ENCODE peak calls at places on chromosome 3, in nine cellular contexts. One of them, this sample, is unnamed.

GRCh38 chr3:14657579-14657978 is 6.0 kb downstream of the CCDC174 start:
- DNase-seq in NCI-H524: no peak
- DNase-seq in astrocyte of the spinal cord: no peak
- DNase-seq in activated effector memory CD4-positive, alpha-beta T cell treated with anti-CD3 and anti-CD28 coated beads, Interleukin-2, amount 50 U/mL, for 16 hours: no peak
- DNase-seq in CD4-positive, alpha-beta T cell: no peak
- DNase-seq in retina: no peak
- DNase-seq in occipital lobe: no peak
- DNase-seq in C1 segment of cervical spinal cord: no peak
- DNase-seq in germinal center: no peak
- DNase-seq in this sample: no peak

GRCh38 chr3:16101295-16102186 is 72.9 kb upstream of the GALNT15 start:
- DNase-seq in NCI-H524: no peak
- DNase-seq in astrocyte of the spinal cord: no peak
- DNase-seq in activated effector memory CD4-positive, alpha-beta T cell treated with anti-CD3 and anti-CD28 coated beads, Interleukin-2, amount 50 U/mL, for 16 hours: no peak
- DNase-seq in CD4-positive, alpha-beta T cell: no peak
- DNase-seq in retina: no peak
- DNase-seq in occipital lobe: no peak
- DNase-seq in C1 segment of cervical spinal cord: no peak
- DNase-seq in germinal center: no peak
- DNase-seq in this sample: no peak

GRCh38 chr3:31813197-31813596 is 167.9 kb downstream of the OSBPL10 start:
- DNase-seq in NCI-H524: no peak
- DNase-seq in astrocyte of the spinal cord: no peak
- DNase-seq in activated effector memory CD4-positive, alpha-beta T cell treated with anti-CD3 and anti-CD28 coated beads, Interleukin-2, amount 50 U/mL, for 16 hours: no peak
- DNase-seq in CD4-positive, alpha-beta T cell: no peak
- DNase-seq in retina: no peak
- DNase-seq in occipital lobe: no peak
- DNase-seq in C1 segment of cervical spinal cord: no peak
- DNase-seq in germinal center: no peak
- DNase-seq in this sample: no peak

GRCh38 chr3:138256022-138256421 is 68.9 kb downstream of the ARMC8 start:
- DNase-seq in NCI-H524: no peak
- DNase-seq in astrocyte of the spinal cord: no peak
- DNase-seq in activated effector memory CD4-positive, alpha-beta T cell treated with anti-CD3 and anti-CD28 coated beads, Interleukin-2, amount 50 U/mL, for 16 hours: no peak
- DNase-seq in CD4-positive, alpha-beta T cell: no peak
- DNase-seq in retina: no peak
- DNase-seq in occipital lobe: no peak
- DNase-seq in C1 segment of cervical spinal cord: no peak
- DNase-seq in germinal center: no peak
- DNase-seq in this sample: no peak

GRCh38 chr3:170425491-170426239 is 7.0 kb downstream of the CLDN11 start:
- DNase-seq in NCI-H524: no peak
- DNase-seq in astrocyte of the spinal cord: no peak
- DNase-seq in activated effector memory CD4-positive, alpha-beta T cell treated with anti-CD3 and anti-CD28 coated beads, Interleukin-2, amount 50 U/mL, for 16 hours: no peak
- DNase-seq in CD4-positive, alpha-beta T cell: no peak
- DNase-seq in retina: peak; percentile 54
- DNase-seq in occipital lobe: peak; percentile 64
- DNase-seq in C1 segment of cervical spinal cord: peak; percentile 78
- DNase-seq in germinal center: no peak
- DNase-seq in this sample: no peak

GRCh38 chr3:72340476-72341379 is 507.5 kb downstream of the SHQ1 start:
- DNase-seq in NCI-H524: peak; percentile 89
- DNase-seq in astrocyte of the spinal cord: no peak
- DNase-seq in activated effector memory CD4-positive, alpha-beta T cell treated with anti-CD3 and anti-CD28 coated beads, Interleukin-2, amount 50 U/mL, for 16 hours: peak; percentile 53
- DNase-seq in CD4-positive, alpha-beta T cell: no peak
- DNase-seq in retina: no peak
- DNase-seq in occipital lobe: no peak
- DNase-seq in C1 segment of cervical spinal cord: no peak
- DNase-seq in germinal center: no peak
- DNase-seq in this sample: no peak

GRCh38 chr3:96991812-96992211 is 177.4 kb downstream of the EPHA6 start:
- DNase-seq in NCI-H524: peak; percentile 80
- DNase-seq in astrocyte of the spinal cord: no peak
- DNase-seq in activated effector memory CD4-positive, alpha-beta T cell treated with anti-CD3 and anti-CD28 coated beads, Interleukin-2, amount 50 U/mL, for 16 hours: no peak
- DNase-seq in CD4-positive, alpha-beta T cell: no peak
- DNase-seq in retina: no peak
- DNase-seq in occipital lobe: no peak
- DNase-seq in C1 segment of cervical spinal cord: no peak
- DNase-seq in germinal center: no peak
- DNase-seq in this sample: no peak

GRCh38 chr3:27756877-27757276 is 34.8 kb upstream of the EOMES start:
- DNase-seq in NCI-H524: no peak
- DNase-seq in astrocyte of the spinal cord: no peak
- DNase-seq in activated effector memory CD4-positive, alpha-beta T cell treated with anti-CD3 and anti-CD28 coated beads, Interleukin-2, amount 50 U/mL, for 16 hours: no peak
- DNase-seq in CD4-positive, alpha-beta T cell: no peak
- DNase-seq in retina: no peak
- DNase-seq in occipital lobe: no peak
- DNase-seq in C1 segment of cervical spinal cord: no peak
- DNase-seq in germinal center: no peak
- DNase-seq in this sample: no peak

GRCh38 chr3:151330899-151331298 is 1.6 kb upstream of the P2RY13 start:
- DNase-seq in NCI-H524: no peak
- DNase-seq in astrocyte of the spinal cord: no peak
- DNase-seq in activated effector memory CD4-positive, alpha-beta T cell treated with anti-CD3 and anti-CD28 coated beads, Interleukin-2, amount 50 U/mL, for 16 hours: no peak
- DNase-seq in CD4-positive, alpha-beta T cell: no peak
- DNase-seq in retina: no peak
- DNase-seq in occipital lobe: no peak
- DNase-seq in C1 segment of cervical spinal cord: no peak
- DNase-seq in germinal center: no peak
- DNase-seq in this sample: no peak

GRCh38 chr3:14605070-14605469 is 46.5 kb upstream of the CCDC174 start:
- DNase-seq in NCI-H524: no peak
- DNase-seq in astrocyte of the spinal cord: no peak
- DNase-seq in activated effector memory CD4-positive, alpha-beta T cell treated with anti-CD3 and anti-CD28 coated beads, Interleukin-2, amount 50 U/mL, for 16 hours: no peak
- DNase-seq in CD4-positive, alpha-beta T cell: no peak
- DNase-seq in retina: no peak
- DNase-seq in occipital lobe: no peak
- DNase-seq in C1 segment of cervical spinal cord: no peak
- DNase-seq in germinal center: no peak
- DNase-seq in this sample: no peak

GRCh38 chr3:11819146-11819545 is 27.5 kb downstream of the TAMM41 start:
- DNase-seq in NCI-H524: no peak
- DNase-seq in astrocyte of the spinal cord: no peak
- DNase-seq in activated effector memory CD4-positive, alpha-beta T cell treated with anti-CD3 and anti-CD28 coated beads, Interleukin-2, amount 50 U/mL, for 16 hours: no peak
- DNase-seq in CD4-positive, alpha-beta T cell: no peak
- DNase-seq in retina: no peak
- DNase-seq in occipital lobe: no peak
- DNase-seq in C1 segment of cervical spinal cord: no peak
- DNase-seq in germinal center: no peak
- DNase-seq in this sample: no peak

GRCh38 chr3:24521306-24522154 is 26.9 kb upstream of the THRB start:
- DNase-seq in NCI-H524: no peak
- DNase-seq in astrocyte of the spinal cord: peak; percentile 40
- DNase-seq in activated effector memory CD4-positive, alpha-beta T cell treated with anti-CD3 and anti-CD28 coated beads, Interleukin-2, amount 50 U/mL, for 16 hours: no peak
- DNase-seq in CD4-positive, alpha-beta T cell: no peak
- DNase-seq in retina: peak; percentile 87
- DNase-seq in occipital lobe: peak; percentile 44
- DNase-seq in C1 segment of cervical spinal cord: peak; percentile 24
- DNase-seq in germinal center: peak; percentile 64
- DNase-seq in this sample: peak; percentile 84

GRCh38 chr3:60743631-60744164 is 507.6 kb downstream of the FHIT start:
- DNase-seq in NCI-H524: no peak
- DNase-seq in astrocyte of the spinal cord: peak; percentile 58
- DNase-seq in activated effector memory CD4-positive, alpha-beta T cell treated with anti-CD3 and anti-CD28 coated beads, Interleukin-2, amount 50 U/mL, for 16 hours: no peak
- DNase-seq in CD4-positive, alpha-beta T cell: no peak
- DNase-seq in retina: peak; percentile 57
- DNase-seq in occipital lobe: no peak
- DNase-seq in C1 segment of cervical spinal cord: no peak
- DNase-seq in germinal center: no peak
- DNase-seq in this sample: no peak

GRCh38 chr3:96331341-96331740 is 483.1 kb upstream of the EPHA6 start:
- DNase-seq in NCI-H524: no peak
- DNase-seq in astrocyte of the spinal cord: peak; percentile 0
- DNase-seq in activated effector memory CD4-positive, alpha-beta T cell treated with anti-CD3 and anti-CD28 coated beads, Interleukin-2, amount 50 U/mL, for 16 hours: no peak
- DNase-seq in CD4-positive, alpha-beta T cell: no peak
- DNase-seq in retina: no peak
- DNase-seq in occipital lobe: no peak
- DNase-seq in C1 segment of cervical spinal cord: no peak
- DNase-seq in germinal center: no peak
- DNase-seq in this sample: no peak

GRCh38 chr3:159144891-159145290 is 343.0 kb downstream of the MFSD1 start:
- DNase-seq in NCI-H524: no peak
- DNase-seq in astrocyte of the spinal cord: no peak
- DNase-seq in activated effector memory CD4-positive, alpha-beta T cell treated with anti-CD3 and anti-CD28 coated beads, Interleukin-2, amount 50 U/mL, for 16 hours: no peak
- DNase-seq in CD4-positive, alpha-beta T cell: no peak
- DNase-seq in retina: no peak
- DNase-seq in occipital lobe: no peak
- DNase-seq in C1 segment of cervical spinal cord: no peak
- DNase-seq in germinal center: no peak
- DNase-seq in this sample: no peak

GRCh38 chr3:131535596-131535995 is 32.8 kb upstream of the MRPL3 start:
- DNase-seq in NCI-H524: no peak
- DNase-seq in astrocyte of the spinal cord: peak; percentile 65
- DNase-seq in activated effector memory CD4-positive, alpha-beta T cell treated with anti-CD3 and anti-CD28 coated beads, Interleukin-2, amount 50 U/mL, for 16 hours: no peak
- DNase-seq in CD4-positive, alpha-beta T cell: no peak
- DNase-seq in retina: no peak
- DNase-seq in occipital lobe: no peak
- DNase-seq in C1 segment of cervical spinal cord: no peak
- DNase-seq in germinal center: no peak
- DNase-seq in this sample: no peak

GRCh38 chr3:194250104-194251002 is 100.8 kb downstream of the CPN2 start:
- DNase-seq in NCI-H524: peak; percentile 96
- DNase-seq in astrocyte of the spinal cord: peak; percentile 62
- DNase-seq in activated effector memory CD4-positive, alpha-beta T cell treated with anti-CD3 and anti-CD28 coated beads, Interleukin-2, amount 50 U/mL, for 16 hours: no peak
- DNase-seq in CD4-positive, alpha-beta T cell: no peak
- DNase-seq in retina: peak; percentile 65
- DNase-seq in occipital lobe: no peak
- DNase-seq in C1 segment of cervical spinal cord: no peak
- DNase-seq in germinal center: no peak
- DNase-seq in this sample: peak; percentile 87

This sample was measured in posterior vena cava.